ENCODE peak calls at places on chromosomes 4 and X, in six cellular contexts. F is left ventricle myocardium inferior; O is HFF-Myc; M is NT2/D1; H is lung; W is CD8-positive, alpha-beta memory T cell. U is an unnamed sample.

GRCh38 chr4:90537491-90537890 is 410.3 kb downstream of the CCSER1 start:
- DNase-seq in O (no peak), F (no peak), M (no peak), H (no peak), W (no peak), U (no peak)

GRCh38 chrX:129773649-129774458 is 5.9 kb upstream of the SASH3 start:
- DNase-seq in W (peak), O (no peak), F (no peak), H (no peak), M (no peak), U (no peak)

GRCh38 chr4:13328591-13328990 is 155.5 kb downstream of the RAB28 start:
- DNase-seq in H (no peak), F (no peak), O (no peak), W (no peak), M (no peak), U (no peak)

GRCh38 chr4:183783933-183784622 is 121.0 kb upstream of the STOX2 start:
- DNase-seq in W (no peak), M (no peak), F (no peak), H (no peak), O (no peak), U (no peak)

GRCh38 chr4:37471971-37472370 is 214.2 kb downstream of the RELL1 start:
- DNase-seq in F (no peak), M (no peak), O (no peak), H (no peak), W (no peak), U (peak)

GRCh38 chr4:113756005-113756410 is 5.5 kb downstream of the CAMK2D start:
- DNase-seq in F (no peak), M (no peak), O (peak), W (no peak), H (no peak), U (no peak)

GRCh38 chr4:184815046-184815877 is 10.5 kb downstream of the ACSL1 start:
- DNase-seq in H (peak), W (no peak), M (no peak), F (peak), O (no peak), U (peak)

GRCh38 chrX:13334491-13334890 is 14.6 kb upstream of the ATXN3L start:
- DNase-seq in F (no peak), W (no peak), H (no peak), M (no peak), O (no peak), U (peak)

GRCh38 chrX:11193035-11193469 is 81.9 kb downstream of the HCCS start:
- DNase-seq in F (no peak), W (no peak), M (no peak), H (no peak), O (peak), U (no peak)

GRCh38 chr4:36348403-36348938 is 67.1 kb downstream of the DTHD1 start:
- DNase-seq in M (no peak), O (no peak), F (no peak), W (no peak), H (no peak), U (no peak)

GRCh38 chr4:2750719-2751605 is 5.2 kb downstream of the TNIP2 start:
- DNase-seq in M (no peak), H (no peak), W (no peak), O (no peak), F (no peak), U (no peak)

GRCh38 chr4:42515156-42515884 is 118.0 kb downstream of the SHISA3 start:
- DNase-seq in H (no peak), W (no peak), F (no peak), O (no peak), M (peak), U (no peak)

GRCh38 chr4:105624530-105624929 is 72.1 kb downstream of the ARHGEF38 start:
- DNase-seq in O (no peak), M (no peak), H (no peak), F (peak), W (no peak), U (no peak)

GRCh38 chrX:12263211-12263610 is 124.9 kb downstream of the FRMPD4 start:
- DNase-seq in M (no peak), O (no peak), H (no peak), F (no peak), W (no peak), U (no peak)

DNA sequence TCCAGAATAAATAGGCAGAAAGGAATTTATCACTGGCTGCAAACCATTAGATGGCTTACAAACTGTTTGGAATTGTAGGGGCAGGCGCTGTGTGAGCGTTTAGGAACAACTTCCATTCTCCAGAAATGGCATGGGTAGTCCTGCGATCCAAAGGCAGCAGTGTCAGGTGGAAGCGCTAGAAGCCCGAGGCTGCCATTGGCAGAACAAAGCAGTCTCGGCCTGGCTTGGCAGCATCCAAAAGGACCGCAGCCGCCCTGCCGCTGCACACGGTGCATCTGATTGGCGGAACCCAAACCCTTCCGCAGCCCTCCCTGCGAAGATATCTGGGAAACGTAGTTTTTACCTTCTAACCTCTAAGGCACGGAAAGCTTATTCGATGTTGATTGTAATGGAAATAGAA is 23.6 kb upstream of the YTHDC1 start:
- DNase-seq in H (peak), O (no peak), M (peak), F (peak), W (peak), U (peak)
- H3K4me3 ChIP-seq in H (no peak), O (peak), M (peak), F (peak), W (peak), U (no peak)

GRCh38 chr4:128275351-128275750 is 12.3 kb downstream of the PGRMC2 start:
- DNase-seq in F (no peak), W (no peak), H (no peak), M (no peak), O (no peak), U (no peak)

GRCh38 chr4:128279624-128280225 is 7.9 kb downstream of the PGRMC2 start:
- DNase-seq in W (no peak), H (no peak), O (no peak), M (no peak), F (no peak), U (no peak)

GRCh38 chr4:128282516-128282915 is 5.1 kb downstream of the PGRMC2 start:
- DNase-seq in F (no peak), W (no peak), H (no peak), M (no peak), O (no peak), U (no peak)

GRCh38 chr4:128281354-128281753 is 6.3 kb downstream of the PGRMC2 start:
- DNase-seq in F (no peak), O (no peak), W (no peak), M (no peak), H (no peak), U (no peak)

GRCh38 chr4:128277856-128278255 is 9.8 kb downstream of the PGRMC2 start:
- DNase-seq in F (no peak), O (no peak), H (no peak), M (no peak), W (no peak), U (no peak)
- H3K4me3 ChIP-seq in F (no peak), O (no peak), H (no peak), M (no peak), W (no peak), U (no peak)

GRCh38 chrX:50471390-50471789 is 765 bp upstream of the DGKK start:
- DNase-seq in F (no peak), W (no peak), M (no peak), H (no peak), O (no peak), U (no peak)

GRCh38 chrX:50469206-50469605 is 1.4 kb downstream of the DGKK start:
- DNase-seq in H (no peak), O (no peak), W (no peak), M (no peak), F (no peak), U (no peak)

GRCh38 chrX:50475208-50475607 is 4.6 kb upstream of the DGKK start:
- DNase-seq in M (no peak), F (no peak), H (no peak), W (no peak), O (no peak), U (peak)

GRCh38 chrX:50470103-50471031 is at the start of gene DGKK:
- DNase-seq in M (peak), H (no peak), O (no peak), F (no peak), W (no peak), U (no peak)
- H3K4me3 ChIP-seq in M (peak), H (no peak), O (no peak), F (peak), W (no peak), U (peak)

DNA sequence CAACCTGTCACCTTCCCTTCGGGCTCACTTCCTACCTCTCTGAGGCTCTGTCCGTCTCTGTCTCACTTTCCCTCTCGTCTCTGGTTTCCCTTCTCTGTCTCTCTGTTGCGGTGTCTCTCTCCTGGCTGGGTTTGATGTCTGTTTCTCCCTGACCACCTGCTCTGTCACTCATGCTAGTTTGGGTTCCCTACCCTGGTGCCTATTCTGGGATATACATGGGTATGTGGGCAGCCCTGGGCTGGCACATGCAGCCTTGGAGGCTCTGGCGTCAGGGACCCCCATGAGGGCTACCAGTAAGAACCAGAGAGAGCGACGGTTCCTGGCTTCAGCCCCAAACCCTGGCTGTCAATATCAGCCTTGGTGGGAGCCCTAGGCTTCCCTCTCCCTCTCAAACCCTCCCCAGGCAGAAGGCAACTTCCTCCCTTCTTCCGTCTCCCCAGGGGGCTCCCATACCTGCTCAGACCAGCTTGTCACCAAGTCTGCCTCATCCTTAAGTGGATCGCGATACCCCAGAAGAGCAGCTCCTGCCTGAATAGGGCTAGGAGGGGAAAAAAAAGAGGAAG is 314 bp downstream of the DNASE1L1 start:
- DNase-seq in W (no peak), H (no peak), F (no peak), O (no peak), M (no peak), U (no peak)
- H3K4me3 ChIP-seq in W (no peak), H (peak), F (peak), O (peak), M (peak), U (no peak)

DNA sequence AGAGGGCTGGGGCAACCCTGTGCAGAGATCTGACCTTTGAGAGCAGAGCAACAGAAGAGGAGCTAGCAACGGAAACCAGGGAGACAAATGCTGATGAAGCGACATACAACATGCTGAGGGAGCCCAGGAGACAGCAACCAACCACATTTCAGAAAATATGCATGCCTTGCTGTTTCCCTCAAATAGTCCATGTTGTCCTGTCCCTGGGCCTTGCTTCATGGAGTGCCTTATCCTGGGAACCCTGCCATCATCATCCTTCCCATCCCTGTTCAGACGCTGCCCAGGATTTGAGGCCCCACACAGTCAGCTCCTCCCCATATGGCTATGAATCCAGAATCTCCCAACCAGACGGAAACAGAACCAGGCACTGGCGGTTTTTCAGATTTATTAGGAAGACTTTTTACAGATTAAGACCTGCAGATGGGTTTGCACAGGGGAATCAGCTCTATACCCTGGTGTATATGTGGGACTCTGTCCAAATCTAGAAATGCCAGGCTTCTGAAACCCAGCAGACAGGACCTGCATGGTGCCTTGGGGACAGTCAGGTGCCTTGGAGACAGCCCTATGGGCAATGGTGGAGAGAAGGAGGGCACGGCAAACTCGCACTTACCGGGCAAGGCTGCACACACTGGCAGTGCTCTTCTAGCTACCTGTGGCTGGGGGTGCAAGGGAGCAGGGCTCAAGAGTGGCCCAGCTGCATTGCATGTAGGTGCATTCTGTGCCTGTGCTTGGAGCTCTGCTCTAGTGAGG is 199.8 kb upstream of the MAMLD1 start:
- DNase-seq in H (no peak), M (no peak), W (no peak), F (no peak), O (no peak), U (no peak)
- H3K4me3 ChIP-seq in H (no peak), M (no peak), W (no peak), F (no peak), O (no peak), U (no peak)

GRCh38 chrX:46582964-46583363 is 9.4 kb downstream of the CHST7 start:
- DNase-seq in F (no peak), H (no peak), M (no peak), O (no peak), W (no peak), U (no peak)

GRCh38 chrX:46587158-46587557 is 13.6 kb downstream of the CHST7 start:
- DNase-seq in M (no peak), H (no peak), O (no peak), F (no peak), W (no peak), U (no peak)

GRCh38 chrX:46587753-46588171 is 14.2 kb downstream of the CHST7 start:
- DNase-seq in F (peak), H (no peak), W (no peak), M (no peak), O (no peak), U (no peak)

GRCh38 chrX:46589977-46590723 is 16.6 kb downstream of the CHST7 start:
- DNase-seq in F (no peak), W (no peak), O (no peak), M (no peak), H (no peak), U (no peak)

GRCh38 chrX:46588263-46588662 is 14.7 kb downstream of the CHST7 start:
- DNase-seq in O (no peak), H (no peak), M (no peak), W (no peak), F (peak), U (peak)
- H3K4me3 ChIP-seq in O (no peak), H (no peak), M (no peak), W (peak), F (peak), U (no peak)

DNA sequence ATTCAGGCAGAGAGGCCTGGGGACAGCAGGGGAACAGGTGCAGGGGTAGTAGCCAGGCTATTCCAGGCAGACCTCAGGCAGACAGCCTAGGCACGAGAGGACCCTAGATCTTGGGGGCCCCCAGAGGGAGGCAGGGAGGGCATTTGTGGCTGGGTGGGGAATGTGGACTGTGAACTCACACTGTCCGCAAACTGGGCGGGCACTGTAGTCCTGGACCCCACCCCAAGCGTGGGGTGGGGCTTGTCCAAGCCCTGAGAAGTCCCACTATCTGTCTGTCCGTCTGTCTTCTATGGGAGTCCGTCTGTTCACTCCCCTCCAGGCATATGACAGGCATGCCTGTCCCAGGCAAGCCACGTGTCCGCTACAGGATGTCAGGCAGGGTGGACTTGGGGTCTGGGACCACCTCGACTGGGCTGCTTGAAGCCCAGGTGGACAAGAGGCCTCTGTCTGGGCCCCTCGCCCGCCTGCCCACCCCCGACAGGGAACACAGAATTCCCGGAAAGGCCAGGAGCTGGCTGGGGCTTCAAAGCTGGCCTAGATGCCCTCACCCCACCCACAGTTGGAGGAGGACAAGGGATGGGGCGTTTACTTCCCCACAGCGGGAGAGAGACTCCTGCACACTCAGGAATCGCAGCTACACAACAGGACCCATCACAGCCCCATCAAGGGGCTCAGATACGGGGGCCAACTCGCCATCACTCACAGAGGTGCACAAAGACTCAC is at the start of gene SLC38A5:
- DNase-seq in F (no peak), W (no peak), H (no peak), M (no peak), O (no peak), U (no peak)
- H3K4me3 ChIP-seq in F (no peak), W (peak), H (no peak), M (peak), O (no peak), U (no peak)

GRCh38 chr4:101299021-101299420 is 48.3 kb downstream of the PPP3CA start:
- DNase-seq in W (no peak), F (no peak), O (no peak), H (no peak), M (no peak), U (no peak)
- H3K4me3 ChIP-seq in W (no peak), F (no peak), O (no peak), H (no peak), M (no peak), U (no peak)

GRCh38 chrX:107398115-107398514 is 51.3 kb upstream of the FRMPD3 start:
- DNase-seq in M (no peak), O (no peak), F (no peak), H (no peak), W (no peak), U (no peak)

GRCh38 chrX:107396235-107396634 is 53.2 kb upstream of the FRMPD3 start:
- DNase-seq in W (no peak), H (no peak), F (no peak), M (no peak), O (no peak), U (no peak)
- H3K4me3 ChIP-seq in W (no peak), H (no peak), F (no peak), M (no peak), O (no peak), U (no peak)

U was measured in trophoblast cell.